ENCODE peak calls at places on chromosomes 11 and 22, in eight cellular contexts. B is pulmonary artery endothelial cell; E is astrocyte; S is activated CD4-positive, alpha-beta T cell treated with anti-CD3 and anti-CD28 coated beads, Interleukin-2, amount 50 U/mL, for 1 hour; F is NCI-H510A; Y is neural crest cell; A is left cardiac atrium; T is GM04504. P is an unnamed sample.

GRCh38 chr11:12201016-12201985 is 90.9 kb downstream of the MICAL2 start:
- DNase-seq in B (peak), E (peak), S (no peak), F (no peak), Y (no peak), A (peak), T (peak), P (peak)

GRCh38 chr22:21067075-21067900 is 21.5 kb downstream of the LRRC74B start:
- DNase-seq in B (no peak), E (no peak), S (no peak), F (no peak), Y (no peak), A (no peak), T (no peak), P (no peak)

GRCh38 chr11:57277845-57278720 is 41.0 kb upstream of the APLNR start:
- DNase-seq in B (peak), E (peak), S (peak), F (no peak), Y (peak), A (peak), T (peak), P (no peak)

GRCh38 chr11:1931791-1932480 is 12.4 kb downstream of the TNNT3 start:
- DNase-seq in B (no peak), E (no peak), S (no peak), F (no peak), Y (no peak), A (no peak), T (no peak), P (peak)

GRCh38 chr11:47078751-47079524 is 97.7 kb downstream of the ARFGAP2 start:
- DNase-seq in B (no peak), E (peak), S (no peak), F (no peak), Y (no peak), A (no peak), T (no peak), P (no peak)

GRCh38 chr22:47294222-47294532 is 531.7 kb downstream of the TBC1D22A start:
- DNase-seq in B (no peak), E (peak), S (no peak), F (no peak), Y (no peak), A (no peak), T (peak), P (no peak)

GRCh38 chr22:39522567-39523300 is 2.4 kb downstream of the ATF4 start:
- DNase-seq in B (no peak), E (peak), S (no peak), F (no peak), Y (no peak), A (no peak), T (no peak), P (no peak)

GRCh38 chr11:126152152-126152551 is 59.3 kb downstream of the RPUSD4 start:
- DNase-seq in B (no peak), E (no peak), S (no peak), F (no peak), Y (no peak), A (no peak), T (no peak), P (no peak)

GRCh38 chr11:64395545-64396078 is 36.6 kb downstream of the RPS6KA4 start:
- DNase-seq in B (no peak), E (no peak), S (no peak), F (no peak), Y (no peak), A (no peak), T (no peak), P (no peak)

GRCh38 chr11:74932797-74933196 is 16.1 kb downstream of the XRRA1 start:
- DNase-seq in B (no peak), E (peak), S (no peak), F (no peak), Y (no peak), A (no peak), T (no peak), P (no peak)

GRCh38 chr22:45949921-45950320 is 27.0 kb downstream of the WNT7B start:
- DNase-seq in B (no peak), E (no peak), S (no peak), F (no peak), Y (no peak), A (no peak), T (no peak), P (no peak)

GRCh38 chr11:83456075-83456474 is 169.9 kb upstream of the CCDC90B start:
- DNase-seq in B (no peak), E (no peak), S (no peak), F (no peak), Y (peak), A (no peak), T (no peak), P (no peak)

GRCh38 chr11:110463153-110463552 is 33.4 kb downstream of the FDX1 start:
- DNase-seq in B (peak), E (peak), S (no peak), F (peak), Y (peak), A (peak), T (no peak), P (no peak)

GRCh38 chr11:115221461-115222069 is 282.6 kb downstream of the CADM1 start:
- DNase-seq in B (no peak), E (no peak), S (no peak), F (no peak), Y (no peak), A (no peak), T (no peak), P (no peak)

GRCh38 chr11:83609181-83609580 is 323.0 kb upstream of the CCDC90B start:
- DNase-seq in B (no peak), E (no peak), S (no peak), F (no peak), Y (no peak), A (no peak), T (no peak), P (no peak)

GRCh38 chr11:119377112-119377901 is 4.2 kb downstream of the USP2 start:
- DNase-seq in B (no peak), E (no peak), S (no peak), F (no peak), Y (no peak), A (peak), T (no peak), P (peak)

P was measured in mesenteric fat pad.